ENCODE peak calls at places on chromosomes 16 and 17, in seven cellular contexts. D, L, B, G, S, H and F are unnamed samples.

GRCh38 chr17:78822552-78822951 is 18.1 kb downstream of the USP36 start:
- DNase-seq in D (no peak), L (no peak), B (no peak), G (no peak), S (no peak), H (peak; percentile 87), F (no peak)

GRCh38 chr17:57454729-57455062 is 198.4 kb downstream of the MSI2 start:
- DNase-seq in D (no peak), L (no peak), B (no peak), G (no peak), S (no peak), H (no peak), F (no peak)

GRCh38 chr16:53053967-53054669 is 673 bp upstream of the CHD9 start:
- DNase-seq in D (no peak), L (no peak), B (no peak), G (peak; percentile 57), S (no peak), H (no peak), F (no peak)

GRCh38 chr17:48575066-48575582 is 3.0 kb downstream of the HOXB4 start:
- DNase-seq in D (no peak), L (no peak), B (no peak), G (no peak), S (no peak), H (no peak), F (no peak)

GRCh38 chr16:46857261-46857962 is 26.4 kb upstream of the C16orf87 start:
- DNase-seq in D (no peak), L (no peak), B (no peak), G (peak; percentile 62), S (peak; percentile 36), H (peak; percentile 35), F (peak; percentile 76)

GRCh38 chr16:70679653-70680494 is 6.0 kb downstream of the MTSS2 start:
- DNase-seq in D (no peak), L (no peak), B (peak; percentile 57), G (no peak), S (no peak), H (no peak), F (no peak)

GRCh38 chr16:6643083-6643686 is 689.5 kb upstream of the RBFOX1 start:
- DNase-seq in D (peak; percentile 2), L (peak; percentile 9), B (peak; percentile 64), G (peak; percentile 22), S (peak; percentile 23), H (peak; percentile 6), F (no peak)

GRCh38 chr16:30769379-30770089 is 7.4 kb downstream of the RNF40 start:
- DNase-seq in D (no peak), L (no peak), B (no peak), G (no peak), S (no peak), H (no peak), F (no peak)

GRCh38 chr17:31509095-31509804 is 117.8 kb downstream of the RAB11FIP4 start:
- DNase-seq in D (no peak), L (no peak), B (no peak), G (no peak), S (no peak), H (no peak), F (no peak)

GRCh38 chr17:1779571-1780074 is 17.8 kb downstream of the SERPINF1 start:
- DNase-seq in D (no peak), L (no peak), B (no peak), G (peak; percentile 4), S (peak; percentile 92), H (peak; percentile 91), F (no peak)

GRCh38 chr16:70737377-70738082 is 51.7 kb upstream of the MTSS2 start:
- DNase-seq in D (peak; percentile 61), L (peak; percentile 18), B (no peak), G (no peak), S (peak; percentile 93), H (peak; percentile 78), F (no peak)

GRCh38 chr16:31291376-31291775 is 31.6 kb downstream of the ITGAM start:
- DNase-seq in D (no peak), L (no peak), B (no peak), G (no peak), S (no peak), H (no peak), F (no peak)

GRCh38 chr16:19833581-19833980 is 51.1 kb downstream of the GPRC5B start:
- DNase-seq in D (no peak), L (no peak), B (no peak), G (no peak), S (no peak), H (no peak), F (no peak)

GRCh38 chr17:6695565-6695964 is 17.6 kb downstream of the SLC13A5 start:
- DNase-seq in D (no peak), L (no peak), B (no peak), G (no peak), S (no peak), H (no peak), F (no peak)

GRCh38 chr17:41322264-41322902 is 6.9 kb upstream of the KRTAP17-1 start:
- DNase-seq in D (no peak), L (no peak), B (no peak), G (peak; percentile 33), S (peak; percentile 53), H (peak; percentile 36), F (peak; percentile 69)

GRCh38 chr16:3735541-3735940 is 18.2 kb upstream of the TRAP1 start:
- DNase-seq in D (no peak), L (no peak), B (no peak), G (no peak), S (no peak), H (no peak), F (no peak)

GRCh38 chr16:67811899-67812298 is 5.2 kb downstream of the TSNAXIP1 start:
- DNase-seq in D (no peak), L (no peak), B (no peak), G (no peak), S (no peak), H (no peak), F (no peak)

GRCh38 chr17:4648741-4649140 is 7.3 kb upstream of the ALOX15 start:
- DNase-seq in D (no peak), L (no peak), B (no peak), G (peak; percentile 89), S (no peak), H (no peak), F (peak; percentile 96)

GRCh38 chr16:1068451-1068850 is 4.1 kb upstream of the SSTR5 start:
- DNase-seq in D (no peak), L (no peak), B (no peak), G (no peak), S (no peak), H (no peak), F (no peak)

GRCh38 chr16:62253926-62254325 is 217.7 kb upstream of the CDH8 start:
- DNase-seq in D (no peak), L (no peak), B (no peak), G (no peak), S (no peak), H (no peak), F (no peak)

GRCh38 chr17:50834786-50835562 is 412 bp upstream of the WFIKKN2 start:
- DNase-seq in D (no peak), L (no peak), B (peak; percentile 63), G (no peak), S (no peak), H (peak; percentile 38), F (no peak)

GRCh38 chr17:70202840-70203239 is 33.5 kb downstream of the KCNJ2 start:
- DNase-seq in D (no peak), L (no peak), B (no peak), G (no peak), S (no peak), H (no peak), F (no peak)

GRCh38 chr16:67082100-67082499 is 27.6 kb upstream of the PHAF1 start:
- DNase-seq in D (no peak), L (no peak), B (no peak), G (no peak), S (no peak), H (no peak), F (no peak)

GRCh38 chr16:83338138-83338537 is 469.6 kb upstream of the HSBP1 start:
- DNase-seq in D (no peak), L (no peak), B (no peak), G (no peak), S (no peak), H (no peak), F (no peak)

GRCh38 chr16:49277766-49278566 is 3.7 kb downstream of the CBLN1 start:
- DNase-seq in D (no peak), L (no peak), B (peak; percentile 54), G (no peak), S (no peak), H (no peak), F (no peak)

GRCh38 chr16:15682105-15682570 is 32.1 kb downstream of the NDE1 start:
- DNase-seq in D (no peak), L (no peak), B (peak; percentile 68), G (no peak), S (peak; percentile 74), H (no peak), F (no peak)

GRCh38 chr16:56525154-56525720 is 5.4 kb upstream of the BBS2 start:
- DNase-seq in D (no peak), L (no peak), B (no peak), G (no peak), S (no peak), H (peak; percentile 36), F (no peak)

GRCh38 chr16:19655242-19655777 is 62.7 kb downstream of the KNOP1 start:
- DNase-seq in D (no peak), L (no peak), B (no peak), G (peak; percentile 64), S (no peak), H (no peak), F (peak; percentile 47)

GRCh38 chr17:4506180-4506814 is 7.6 kb downstream of the SPNS2 start:
- DNase-seq in D (no peak), L (no peak), B (no peak), G (no peak), S (no peak), H (no peak), F (no peak)

GRCh38 chr17:43211123-43211479 is 574 bp upstream of the TMEM106A start:
- DNase-seq in D (no peak), L (no peak), B (no peak), G (no peak), S (no peak), H (no peak), F (no peak)

GRCh38 chr17:28972437-28972836 is 21.1 kb upstream of the PHF12 start:
- DNase-seq in D (no peak), L (no peak), B (no peak), G (no peak), S (no peak), H (no peak), F (no peak)

GRCh38 chr16:554640-555413 is 5.4 kb upstream of the PRR35 start:
- DNase-seq in D (no peak), L (no peak), B (no peak), G (no peak), S (peak; percentile 66), H (no peak), F (no peak)

GRCh38 chr17:50467855-50468119 is 893 bp downstream of the CHAD start:
- DNase-seq in D (no peak), L (no peak), B (no peak), G (no peak), S (no peak), H (no peak), F (no peak)

GRCh38 chr17:143785-144281 is 6.5 kb downstream of the SCGB1C2 start:
- DNase-seq in D (peak; percentile 69), L (peak; percentile 81), B (peak; percentile 90), G (peak; percentile 19), S (peak; percentile 26), H (peak; percentile 2), F (peak; percentile 50)

GRCh38 chr16:84832488-84833141 is 12.8 kb downstream of the CRISPLD2 start:
- DNase-seq in D (no peak), L (no peak), B (no peak), G (no peak), S (peak; percentile 97), H (peak; percentile 100), F (no peak)